ENCODE peak calls at places on chromosomes 13 and 19, in eight cellular contexts. E is adipocyte; C is stimulated activated CD4-positive, alpha-beta T cell treated with anti-CD3 and anti-CD28 coated beads, Interleukin-2, amount 100 ng/mL, for 48 hours; U is caudate nucleus; D is GM18507; L is DND-41; X is CD8-positive, alpha-beta T cell; G is activated CD4-positive, alpha-beta T cell treated with anti-CD3 and anti-CD28 coated beads for 24 hours. Y is an unnamed sample.

GRCh38 chr19:6800991-6801396 is 28.5 kb downstream of the VAV1 start:
- DNase-seq in G (no peak), C (no peak), L (no peak), E (no peak), U (no peak), X (no peak), D (no peak), Y (no peak)

GRCh38 chr19:2059422-2060201 is 8.6 kb upstream of the MKNK2 start:
- DNase-seq in G (no peak), E (peak), U (no peak), D (no peak), C (no peak), L (no peak), X (no peak), Y (peak)

GRCh38 chr19:19418548-19419260 is 13.2 kb downstream of the GATAD2A start:
- DNase-seq in C (no peak), L (peak), G (no peak), D (no peak), X (no peak), U (no peak), E (no peak), Y (no peak)

GRCh38 chr13:81987159-81987558 is 1646.2 kb upstream of the SPRY2 start:
- DNase-seq in X (no peak), C (no peak), E (peak), U (no peak), D (no peak), L (no peak), G (no peak), Y (no peak)

GRCh38 chr19:6220385-6221191 is 59.2 kb downstream of the MLLT1 start:
- DNase-seq in D (no peak), C (no peak), U (no peak), G (no peak), E (peak), X (no peak), L (no peak), Y (peak)

GRCh38 chr19:49645592-49645991 is 3.6 kb downstream of the SCAF1 start:
- DNase-seq in C (no peak), E (no peak), X (no peak), D (no peak), U (no peak), G (no peak), L (no peak), Y (no peak)

GRCh38 chr19:3313199-3313575 is 53.2 kb upstream of the NFIC start:
- DNase-seq in D (no peak), L (no peak), C (no peak), U (no peak), X (no peak), E (no peak), G (no peak), Y (no peak)

GRCh38 chr13:103238441-103238840 is 172.2 kb upstream of the SLC10A2 start:
- DNase-seq in G (no peak), L (no peak), E (no peak), D (no peak), C (no peak), U (no peak), X (no peak), Y (no peak)

GRCh38 chr13:110274687-110275086 is 32.3 kb downstream of the COL4A1 start:
- DNase-seq in C (no peak), U (no peak), E (no peak), X (no peak), G (no peak), D (no peak), L (no peak), Y (no peak)

GRCh38 chr13:21567714-21568113 is 36.3 kb downstream of the MICU2 start:
- DNase-seq in G (no peak), U (no peak), C (no peak), D (no peak), L (no peak), E (no peak), X (no peak), Y (no peak)

GRCh38 chr19:44072543-44073401 is 813 bp downstream of the ZNF284 start:
- DNase-seq in C (no peak), E (peak), D (no peak), X (no peak), G (no peak), L (peak), U (no peak), Y (no peak)

GRCh38 chr19:16386619-16387240 is 62.1 kb downstream of the KLF2 start:
- DNase-seq in C (no peak), L (peak), G (no peak), X (no peak), D (no peak), U (no peak), E (peak), Y (peak)

GRCh38 chr19:12284226-12284625 is 10.5 kb downstream of the ZNF44 start:
- DNase-seq in E (no peak), G (no peak), U (no peak), X (no peak), C (no peak), D (no peak), L (no peak), Y (no peak)

GRCh38 chr19:5466814-5467291 is 11.6 kb downstream of the ZNRF4 start:
- DNase-seq in L (no peak), C (no peak), E (peak), G (no peak), D (no peak), X (no peak), U (no peak), Y (no peak)

GRCh38 chr19:19140476-19140875 is 2.2 kb upstream of the TMEM161A start:
- DNase-seq in G (no peak), D (no peak), C (no peak), E (no peak), X (no peak), L (no peak), U (no peak), Y (no peak)

GRCh38 chr19:19461671-19462622 is 53.4 kb downstream of the TSSK6 start:
- DNase-seq in G (no peak), L (no peak), C (no peak), U (no peak), D (no peak), X (no peak), E (peak), Y (peak)

GRCh38 chr13:102846261-102847015 is 606 bp downstream of the ERCC5 start:
- DNase-seq in E (peak), U (no peak), L (peak), X (peak), G (no peak), D (no peak), C (peak), Y (peak)

GRCh38 chr13:33940898-33941297 is 122.9 kb downstream of the RFC3 start:
- DNase-seq in D (no peak), E (no peak), X (no peak), C (no peak), L (no peak), U (no peak), G (no peak), Y (no peak)

GRCh38 chr13:36530050-36530789 is 97.9 kb downstream of the CCNA1 start:
- DNase-seq in L (no peak), U (no peak), G (no peak), C (no peak), D (no peak), E (peak), X (no peak), Y (no peak)

GRCh38 chr13:98318263-98318878 is 141.3 kb upstream of the RNF113B start:
- DNase-seq in U (no peak), L (no peak), D (no peak), E (no peak), X (no peak), C (no peak), G (no peak), Y (no peak)

Y was measured in spleen.